ENCODE peak calls at places on chromosomes 1 and 21, in nine cellular contexts. L, X, B, Q, G, F, N, U and E are unnamed samples.

GRCh38 chr1:31799196-31799894 is 16.5 kb downstream of the SPOCD1 start:
- DNase-seq in L (no peak), X (no peak), B (no peak), Q (no peak), G (no peak), F (no peak), N (no peak), U (no peak), E (peak)

GRCh38 chr21:39676054-39676771 is 63.5 kb downstream of the B3GALT5 start:
- DNase-seq in L (no peak), X (no peak), B (no peak), Q (no peak), G (no peak), F (no peak), N (peak), U (no peak), E (peak)

GRCh38 chr1:161768461-161768860 is 2.3 kb downstream of the ATF6 start:
- DNase-seq in L (no peak), X (no peak), B (no peak), Q (no peak), G (no peak), F (no peak), N (no peak), U (no peak), E (no peak)

GRCh38 chr1:183303325-183303645 is 114.9 kb downstream of the NMNAT2 start:
- DNase-seq in L (no peak), X (no peak), B (no peak), Q (no peak), G (no peak), F (no peak), N (no peak), U (no peak), E (no peak)

GRCh38 chr21:27393726-27394125 is 426.8 kb upstream of the ADAMTS5 start:
- DNase-seq in L (no peak), X (no peak), B (no peak), Q (no peak), G (no peak), F (no peak), N (no peak), U (no peak), E (peak)

GRCh38 chr21:25887646-25888321 is 153.0 kb downstream of the GABPA start:
- DNase-seq in L (no peak), X (no peak), B (no peak), Q (no peak), G (no peak), F (no peak), N (no peak), U (no peak), E (no peak)

GRCh38 chr1:204345941-204346678 is 13.6 kb downstream of the PLEKHA6 start:
- DNase-seq in L (no peak), X (no peak), B (no peak), Q (no peak), G (no peak), F (no peak), N (no peak), U (no peak), E (no peak)

GRCh38 chr1:161792740-161793139 is 26.6 kb downstream of the ATF6 start:
- DNase-seq in L (no peak), X (peak), B (no peak), Q (no peak), G (no peak), F (no peak), N (peak), U (peak), E (peak)